ENCODE peak calls at places on chromosome 12, in five cellular contexts. D is GM13976, R is T-helper 17 cell, Z is stomach, L is nucleus accumbens. N is an unnamed sample.

GRCh38 chr12:115870021-115870420 is 407.5 kb downstream of the MED13L start:
- DNase-seq in D (no peak), R (no peak), Z (no peak), L (no peak), N (no peak)

GRCh38 chr12:59643576-59643975 is 47.7 kb downstream of the SLC16A7 start:
- DNase-seq in D (no peak), R (no peak), Z (no peak), L (no peak), N (no peak)

GRCh38 chr12:83389237-83389996 is 702.7 kb downstream of the TMTC2 start:
- DNase-seq in D (no peak), R (no peak), Z (no peak), L (no peak), N (no peak)

GRCh38 chr12:104682790-104683279 is 226.1 kb downstream of the CHST11 start:
- DNase-seq in D (peak; percentile 73), R (peak; percentile 36), Z (no peak), L (no peak), N (no peak)

GRCh38 chr12:98149270-98149669 is 366.1 kb upstream of the TMPO start:
- DNase-seq in D (no peak), R (no peak), Z (no peak), L (no peak), N (no peak)

GRCh38 chr12:97148941-97149559 is 242.0 kb downstream of the NEDD1 start:
- DNase-seq in D (peak; percentile 41), R (peak; percentile 15), Z (peak; percentile 68), L (peak; percentile 2), N (peak; percentile 10)

GRCh38 chr12:89451876-89452275 is 72.7 kb downstream of the GALNT4 start:
- DNase-seq in D (no peak), R (no peak), Z (no peak), L (no peak), N (no peak)

GRCh38 chr12:52358575-52359350 is 8.5 kb downstream of the KRT85 start:
- DNase-seq in D (peak; percentile 76), R (no peak), Z (no peak), L (no peak), N (no peak)

GRCh38 chr12:106841471-106842302 is 67.2 kb downstream of the RIC8B start:
- DNase-seq in D (peak; percentile 58), R (no peak), Z (no peak), L (no peak), N (no peak)

GRCh38 chr12:13870255-13870654 is 111.1 kb downstream of the GRIN2B start:
- DNase-seq in D (no peak), R (no peak), Z (peak; percentile 50), L (no peak), N (no peak)

GRCh38 chr12:28569698-28570411 is 379.6 kb downstream of the CCDC91 start:
- DNase-seq in D (no peak), R (no peak), Z (no peak), L (no peak), N (no peak)

GRCh38 chr12:54759751-54760150 is 94.6 kb upstream of the MUCL1 start:
- DNase-seq in D (peak; percentile 15), R (no peak), Z (no peak), L (no peak), N (no peak)

GRCh38 chr12:58882796-58883195 is 37.5 kb downstream of the LRIG3 start:
- DNase-seq in D (no peak), R (no peak), Z (no peak), L (no peak), N (no peak)

GRCh38 chr12:54213084-54213483 is 24.3 kb upstream of the SMUG1 start:
- DNase-seq in D (no peak), R (no peak), Z (no peak), L (no peak), N (no peak)

GRCh38 chr12:49797452-49797782 is 30.8 kb downstream of the NCKAP5L start:
- DNase-seq in D (peak; percentile 23), R (no peak), Z (no peak), L (no peak), N (no peak)

GRCh38 chr12:60191676-60192359 is 596.0 kb downstream of the SLC16A7 start:
- DNase-seq in D (no peak), R (no peak), Z (no peak), L (no peak), N (no peak)

N was measured in C1 segment of cervical spinal cord.